ENCODE peak calls at places on chromosomes 4 and X, in eight cellular contexts. One of them, this sample, is unnamed.

GRCh38 chrX:12563121-12563520 is 228.1 kb upstream of the PRPS2 start:
- DNase-seq in GM12865: no peak
- DNase-seq in CD8-positive, alpha-beta memory T cell: no peak
- DNase-seq in NCI-H1105: no peak
- DNase-seq in head of caudate nucleus: no peak
- DNase-seq in IMR-90: peak
- DNase-seq in choroid plexus epithelial cell: no peak
- DNase-seq in GM12864: no peak
- DNase-seq in this sample: no peak

GRCh38 chr4:182022899-182023298 is 220.3 kb upstream of the TENM3 start:
- DNase-seq in CD8-positive, alpha-beta memory T cell: no peak
- DNase-seq in IMR-90: peak
- DNase-seq in GM12865: no peak
- DNase-seq in head of caudate nucleus: no peak
- DNase-seq in choroid plexus epithelial cell: peak
- DNase-seq in NCI-H1105: peak
- DNase-seq in GM12864: no peak
- DNase-seq in this sample: no peak

GRCh38 chr4:62004881-62005280 is 804.8 kb downstream of the ADGRL3 start:
- DNase-seq in GM12865: no peak
- DNase-seq in GM12864: no peak
- DNase-seq in head of caudate nucleus: no peak
- DNase-seq in CD8-positive, alpha-beta memory T cell: no peak
- DNase-seq in IMR-90: no peak
- DNase-seq in NCI-H1105: no peak
- DNase-seq in choroid plexus epithelial cell: no peak
- DNase-seq in this sample: no peak

GRCh38 chrX:21781976-21782375 is 24.1 kb upstream of the SMPX start:
- DNase-seq in GM12864: no peak
- DNase-seq in NCI-H1105: no peak
- DNase-seq in head of caudate nucleus: no peak
- DNase-seq in IMR-90: no peak
- DNase-seq in CD8-positive, alpha-beta memory T cell: no peak
- DNase-seq in choroid plexus epithelial cell: no peak
- DNase-seq in GM12865: no peak
- DNase-seq in this sample: no peak

GRCh38 chr4:100340534-100341364 is 150.5 kb upstream of the DDIT4L start:
- DNase-seq in IMR-90: peak
- DNase-seq in head of caudate nucleus: no peak
- DNase-seq in GM12864: no peak
- DNase-seq in NCI-H1105: no peak
- DNase-seq in GM12865: no peak
- DNase-seq in CD8-positive, alpha-beta memory T cell: no peak
- DNase-seq in choroid plexus epithelial cell: peak
- DNase-seq in this sample: no peak

GRCh38 chrX:55486736-55487135 is 2.9 kb downstream of the USP51 start:
- DNase-seq in CD8-positive, alpha-beta memory T cell: no peak
- DNase-seq in choroid plexus epithelial cell: no peak
- DNase-seq in GM12865: no peak
- DNase-seq in IMR-90: no peak
- DNase-seq in head of caudate nucleus: no peak
- DNase-seq in GM12864: no peak
- DNase-seq in NCI-H1105: no peak
- DNase-seq in this sample: no peak

GRCh38 chrX:78997870-78998558 is 52.8 kb downstream of the P2RY10 start:
- DNase-seq in CD8-positive, alpha-beta memory T cell: no peak
- DNase-seq in GM12865: peak
- DNase-seq in IMR-90: no peak
- DNase-seq in head of caudate nucleus: no peak
- DNase-seq in NCI-H1105: no peak
- DNase-seq in choroid plexus epithelial cell: no peak
- DNase-seq in GM12864: no peak
- DNase-seq in this sample: peak

GRCh38 chr4:26873391-26874026 is 12.9 kb downstream of the STIM2 start:
- DNase-seq in GM12864: no peak
- DNase-seq in CD8-positive, alpha-beta memory T cell: peak
- DNase-seq in choroid plexus epithelial cell: no peak
- DNase-seq in head of caudate nucleus: no peak
- DNase-seq in IMR-90: no peak
- DNase-seq in GM12865: peak
- DNase-seq in NCI-H1105: no peak
- DNase-seq in this sample: no peak

GRCh38 chr4:182876427-182876826 is 40.8 kb downstream of the DCTD start:
- DNase-seq in NCI-H1105: no peak
- DNase-seq in head of caudate nucleus: no peak
- DNase-seq in CD8-positive, alpha-beta memory T cell: no peak
- DNase-seq in IMR-90: no peak
- DNase-seq in choroid plexus epithelial cell: no peak
- DNase-seq in GM12864: no peak
- DNase-seq in GM12865: no peak
- DNase-seq in this sample: no peak

GRCh38 chr4:687048-687974 is 1.6 kb downstream of the SLC49A3 start:
- DNase-seq in GM12865: no peak
- DNase-seq in head of caudate nucleus: no peak
- DNase-seq in IMR-90: peak
- DNase-seq in GM12864: no peak
- DNase-seq in NCI-H1105: no peak
- DNase-seq in CD8-positive, alpha-beta memory T cell: no peak
- DNase-seq in choroid plexus epithelial cell: peak
- DNase-seq in this sample: peak

GRCh38 chr4:77927991-77928925 is 65.6 kb downstream of the MRPL1 start:
- DNase-seq in NCI-H1105: peak
- DNase-seq in head of caudate nucleus: no peak
- DNase-seq in GM12865: no peak
- DNase-seq in IMR-90: peak
- DNase-seq in choroid plexus epithelial cell: peak
- DNase-seq in GM12864: no peak
- DNase-seq in CD8-positive, alpha-beta memory T cell: no peak
- DNase-seq in this sample: no peak

GRCh38 chrX:40106677-40107290 is 9.0 kb upstream of the BCOR start:
- DNase-seq in GM12864: no peak
- DNase-seq in choroid plexus epithelial cell: no peak
- DNase-seq in CD8-positive, alpha-beta memory T cell: no peak
- DNase-seq in head of caudate nucleus: no peak
- DNase-seq in IMR-90: no peak
- DNase-seq in NCI-H1105: no peak
- DNase-seq in GM12865: no peak
- DNase-seq in this sample: no peak

GRCh38 chr4:150242820-150243458 is 164.7 kb downstream of the DCLK2 start:
- DNase-seq in CD8-positive, alpha-beta memory T cell: no peak
- DNase-seq in NCI-H1105: no peak
- DNase-seq in GM12864: no peak
- DNase-seq in head of caudate nucleus: no peak
- DNase-seq in IMR-90: peak
- DNase-seq in choroid plexus epithelial cell: peak
- DNase-seq in GM12865: peak
- DNase-seq in this sample: no peak

GRCh38 chr4:10160280-10160856 is 43.8 kb upstream of the WDR1 start:
- DNase-seq in GM12864: no peak
- DNase-seq in NCI-H1105: no peak
- DNase-seq in CD8-positive, alpha-beta memory T cell: no peak
- DNase-seq in GM12865: no peak
- DNase-seq in head of caudate nucleus: no peak
- DNase-seq in IMR-90: peak
- DNase-seq in choroid plexus epithelial cell: peak
- DNase-seq in this sample: no peak

GRCh38 chrX:43809463-43809862 is 72.8 kb downstream of the MAOB start:
- DNase-seq in choroid plexus epithelial cell: peak
- DNase-seq in GM12864: no peak
- DNase-seq in head of caudate nucleus: no peak
- DNase-seq in NCI-H1105: no peak
- DNase-seq in GM12865: no peak
- DNase-seq in IMR-90: peak
- DNase-seq in CD8-positive, alpha-beta memory T cell: no peak
- DNase-seq in this sample: no peak

GRCh38 chrX:79592259-79592658 is 225.1 kb upstream of the ITM2A start:
- DNase-seq in GM12865: no peak
- DNase-seq in GM12864: no peak
- DNase-seq in NCI-H1105: no peak
- DNase-seq in choroid plexus epithelial cell: no peak
- DNase-seq in IMR-90: no peak
- DNase-seq in head of caudate nucleus: no peak
- DNase-seq in CD8-positive, alpha-beta memory T cell: no peak
- DNase-seq in this sample: no peak

GRCh38 chr4:122777846-122778501 is 45.5 kb downstream of the BBS12 start:
- DNase-seq in IMR-90: peak
- DNase-seq in choroid plexus epithelial cell: peak
- DNase-seq in GM12865: no peak
- DNase-seq in CD8-positive, alpha-beta memory T cell: no peak
- DNase-seq in head of caudate nucleus: no peak
- DNase-seq in NCI-H1105: no peak
- DNase-seq in GM12864: no peak
- DNase-seq in this sample: no peak

GRCh38 chr4:158172196-158172557 is 648 bp downstream of the GASK1B start:
- DNase-seq in GM12864: no peak
- DNase-seq in GM12865: no peak
- DNase-seq in CD8-positive, alpha-beta memory T cell: no peak
- DNase-seq in NCI-H1105: no peak
- DNase-seq in head of caudate nucleus: no peak
- DNase-seq in IMR-90: peak
- DNase-seq in choroid plexus epithelial cell: peak
- DNase-seq in this sample: no peak

GRCh38 chr4:57544811-57545654 is 434.8 kb upstream of the IGFBP7 start:
- DNase-seq in choroid plexus epithelial cell: no peak
- DNase-seq in GM12864: no peak
- DNase-seq in GM12865: no peak
- DNase-seq in head of caudate nucleus: no peak
- DNase-seq in CD8-positive, alpha-beta memory T cell: no peak
- DNase-seq in NCI-H1105: no peak
- DNase-seq in IMR-90: no peak
- DNase-seq in this sample: no peak

GRCh38 chr4:186201535-186202230 is 10.3 kb downstream of the CYP4V2 start:
- DNase-seq in NCI-H1105: no peak
- DNase-seq in head of caudate nucleus: no peak
- DNase-seq in choroid plexus epithelial cell: peak
- DNase-seq in GM12864: no peak
- DNase-seq in GM12865: peak
- DNase-seq in CD8-positive, alpha-beta memory T cell: peak
- DNase-seq in IMR-90: peak
- DNase-seq in this sample: no peak

GRCh38 chr4:138864961-138865720 is 150.4 kb upstream of the NOCT start:
- DNase-seq in IMR-90: no peak
- DNase-seq in GM12864: no peak
- DNase-seq in choroid plexus epithelial cell: no peak
- DNase-seq in CD8-positive, alpha-beta memory T cell: no peak
- DNase-seq in NCI-H1105: no peak
- DNase-seq in GM12865: no peak
- DNase-seq in head of caudate nucleus: no peak
- DNase-seq in this sample: no peak

GRCh38 chrX:48726596-48726995 is 30.1 kb downstream of the SUV39H1 start:
- DNase-seq in head of caudate nucleus: no peak
- DNase-seq in choroid plexus epithelial cell: no peak
- DNase-seq in GM12864: no peak
- DNase-seq in IMR-90: no peak
- DNase-seq in GM12865: no peak
- DNase-seq in NCI-H1105: no peak
- DNase-seq in CD8-positive, alpha-beta memory T cell: no peak
- DNase-seq in this sample: no peak

GRCh38 chr4:20645231-20645630 is 55.0 kb upstream of the PACRGL start:
- DNase-seq in NCI-H1105: no peak
- DNase-seq in IMR-90: no peak
- DNase-seq in choroid plexus epithelial cell: no peak
- DNase-seq in head of caudate nucleus: no peak
- DNase-seq in GM12864: no peak
- DNase-seq in CD8-positive, alpha-beta memory T cell: no peak
- DNase-seq in GM12865: no peak
- DNase-seq in this sample: no peak

GRCh38 chr4:41600243-41600642 is 62.3 kb downstream of the LIMCH1 start:
- DNase-seq in NCI-H1105: no peak
- DNase-seq in GM12864: no peak
- DNase-seq in IMR-90: no peak
- DNase-seq in choroid plexus epithelial cell: no peak
- DNase-seq in CD8-positive, alpha-beta memory T cell: no peak
- DNase-seq in head of caudate nucleus: no peak
- DNase-seq in GM12865: no peak
- DNase-seq in this sample: no peak